ENCODE peak calls at places on chromosomes 2 and 18, in ten cellular contexts. C, S, Y, K, A, O, N, D, W and I are unnamed samples. For H3K27me3 and H3K36me3, the result is how much of the 10 kb centered on the place peaks cover.

GRCh38 chr2:207403950-207404349 is 125.8 kb upstream of the CREB1 start:
- DNase-seq in C (no peak), S (no peak), Y (no peak), K (no peak), A (no peak), O (no peak), N (no peak), D (no peak), W (no peak), I (no peak)

GRCh38 chr2:207768168-207768890 is 1.4 kb downstream of the FZD5 start:
- DNase-seq in C (peak), S (peak), Y (peak), K (peak), A (peak), O (peak), N (no peak), D (no peak), W (peak), I (no peak)

GRCh38 chr18:32918692-32919250 is 145.9 kb upstream of the KLHL14 start:
- DNase-seq in C (no peak), S (no peak), Y (no peak), K (no peak), A (no peak), O (no peak), N (no peak), D (no peak), W (no peak), I (no peak)

GRCh38 chr2:46382331-46383112 is 85.3 kb downstream of the EPAS1 start:
- DNase-seq in C (no peak), S (no peak), Y (no peak), K (no peak), A (no peak), O (no peak), N (no peak), D (no peak), W (no peak), I (no peak)

GRCh38 chr18:22658318-22658717 is 240.6 kb upstream of the CTAGE1 start:
- DNase-seq in C (no peak), S (no peak), Y (no peak), K (no peak), A (no peak), O (no peak), N (no peak), D (no peak), W (no peak), I (no peak)

GRCh38 chr2:66270247-66270646 is 164.7 kb upstream of the MEIS1 start:
- DNase-seq in C (peak), S (no peak), Y (no peak), K (no peak), A (no peak), O (no peak), N (no peak), D (no peak), W (no peak), I (peak)

GRCh38 chr2:74746480-74746879 is 87.4 kb upstream of the HK2 start:
- DNase-seq in C (no peak), S (no peak), Y (no peak), K (no peak), A (no peak), O (no peak), N (no peak), D (no peak), W (no peak), I (peak)

GRCh38 chr18:45687617-45688016 is 36.4 kb upstream of the SLC14A1 start:
- DNase-seq in C (no peak), S (no peak), Y (no peak), K (no peak), A (peak), O (no peak), N (no peak), D (no peak), W (no peak), I (no peak)

GRCh38 chr18:55413474-55413873 is 174.5 kb downstream of the TCF4 start:
- DNase-seq in C (peak), S (no peak), Y (no peak), K (no peak), A (peak), O (no peak), N (no peak), D (no peak), W (no peak), I (peak)

GRCh38 chr2:209960676-209961630 is 41.5 kb upstream of the RPE start:
- DNase-seq in C (peak), S (peak), Y (peak), K (peak), A (peak), O (no peak), N (peak), D (no peak), W (peak), I (peak)

GRCh38 chr2:134783912-134784311 is 54.5 kb upstream of the ACMSD start:
- DNase-seq in C (no peak), S (peak), Y (no peak), K (no peak), A (no peak), O (no peak), N (no peak), D (no peak), W (no peak), I (no peak)

GRCh38 chr18:63307555-63308200 is 11.9 kb downstream of the BCL2 start:
- DNase-seq in C (no peak), S (no peak), Y (no peak), K (no peak), A (peak), O (no peak), N (no peak), D (no peak), W (no peak), I (no peak)

GRCh38 chr2:67311536-67311935 is 85.6 kb upstream of the ETAA1 start:
- DNase-seq in C (peak), S (no peak), Y (no peak), K (no peak), A (peak), O (no peak), N (peak), D (no peak), W (no peak), I (peak)

GRCh38 chr2:140601342-140601741 is 1529.5 kb downstream of the LRP1B start:
- DNase-seq in C (no peak), S (no peak), Y (no peak), K (no peak), A (no peak), O (no peak), N (no peak), D (no peak), W (no peak), I (no peak)

GRCh38 chr2:96106991-96107882 is 9.1 kb downstream of the ADRA2B start:
- DNase-seq in C (no peak), S (no peak), Y (no peak), K (no peak), A (no peak), O (peak), N (no peak), D (no peak), W (no peak), I (no peak)

GRCh38 chr2:100976061-100976460 is 26.0 kb upstream of the RPL31 start:
- DNase-seq in C (no peak), S (no peak), Y (no peak), K (no peak), A (no peak), O (peak), N (no peak), D (no peak), W (no peak), I (no peak)

GRCh38 chr2:121356058-121356640 is 71.1 kb upstream of the TFCP2L1 start:
- DNase-seq in C (peak), S (peak), Y (peak), K (peak), A (peak), O (peak), N (peak), D (no peak), W (peak), I (peak)

GRCh38 chr2:198697218-198697617 is 760.5 kb downstream of the SATB2 start:
- DNase-seq in C (no peak), S (no peak), Y (no peak), K (no peak), A (no peak), O (no peak), N (no peak), D (no peak), W (peak), I (no peak)

GRCh38 chr18:6878881-6879280 is 149.4 kb downstream of the ARHGAP28 start:
- DNase-seq in C (no peak), S (no peak), Y (no peak), K (no peak), A (no peak), O (no peak), N (no peak), D (no peak), W (no peak), I (no peak)

GRCh38 chr2:85935170-85935745 is 46.5 kb upstream of the ST3GAL5 start:
- DNase-seq in C (no peak), S (peak), Y (no peak), K (no peak), A (no peak), O (no peak), N (no peak), D (no peak), W (no peak), I (no peak)

GRCh38 chr18:75074196-75075015 is 134.5 kb downstream of the PTGR3 start:
- DNase-seq in C (no peak), S (no peak), Y (no peak), K (no peak), A (no peak), O (peak), N (no peak), D (no peak), W (no peak), I (no peak)

GRCh38 chr2:28661589-28662001 is 90.0 kb upstream of the PPP1CB start:
- DNase-seq in C (peak), S (peak), Y (peak), K (peak), A (peak), O (peak), N (peak), D (no peak), W (peak), I (peak)

GRCh38 chr2:133054297-133054696 is 384.3 kb upstream of the LYPD1 start:
- DNase-seq in C (no peak), S (no peak), Y (no peak), K (no peak), A (peak), O (no peak), N (peak), D (no peak), W (no peak), I (no peak)

GRCh38 chr2:96931966-96932365 is 54.4 kb downstream of the FAM178B start:
- DNase-seq in C (no peak), S (no peak), Y (no peak), K (no peak), A (no peak), O (no peak), N (no peak), D (no peak), W (no peak), I (no peak)

DNA sequence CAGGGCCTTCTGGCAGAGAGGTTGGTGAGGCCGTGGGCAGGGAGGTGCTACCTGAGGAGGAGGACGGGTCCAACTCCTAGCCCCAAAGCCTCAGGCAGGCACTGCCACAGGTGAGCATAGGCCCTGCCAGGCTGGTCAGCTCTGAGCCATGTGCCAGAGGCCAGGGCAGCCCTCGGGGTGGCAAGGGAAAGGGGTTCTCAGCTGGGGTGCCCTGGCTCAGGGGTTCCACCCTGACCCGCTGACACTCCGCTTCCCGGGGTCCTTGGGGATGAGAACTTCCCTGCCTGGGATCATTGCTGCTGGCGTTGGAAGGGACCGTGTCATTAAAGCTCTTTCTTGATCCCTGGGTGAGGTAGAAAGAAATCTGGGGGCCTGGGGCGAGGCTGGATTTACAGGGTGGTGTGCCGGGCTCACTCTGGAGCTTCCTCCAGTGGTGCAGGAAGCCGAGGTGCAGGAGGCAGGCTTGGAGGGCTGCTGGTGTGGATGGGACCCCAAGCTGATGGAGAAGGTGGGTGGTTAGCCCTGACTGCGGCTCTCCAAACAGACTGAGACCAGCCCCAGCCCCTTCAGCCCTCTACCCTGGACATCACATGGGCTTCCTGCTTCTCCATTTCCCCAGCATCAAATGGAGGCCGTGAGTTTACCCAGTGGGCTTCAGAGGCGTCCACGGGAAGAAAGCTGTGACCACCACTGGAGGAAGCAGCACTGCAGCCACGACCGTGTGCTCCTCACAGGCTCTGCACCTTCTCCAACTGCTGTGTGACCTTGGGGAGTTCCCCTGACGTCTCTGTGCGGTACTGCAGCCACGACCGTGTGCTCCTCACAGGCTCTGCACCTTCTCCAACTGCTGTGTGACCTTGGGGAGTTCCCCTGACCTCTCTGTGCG is 295.2 kb downstream of the NDUFA10 start:
- DNase-seq in C (no peak), S (no peak), Y (no peak), K (no peak), A (no peak), O (peak), N (no peak), D (no peak), W (no peak), I (no peak)
- H3K27me3 ChIP-seq in C (under half), S (under half), Y (under half), K (under half), A (under half), O (under half), N (under half), D (under half), W (under half), I (under half)

GRCh38 chr18:2953935-2954641 is 58.9 kb downstream of the LPIN2 start:
- DNase-seq in C (no peak), S (no peak), Y (no peak), K (no peak), A (no peak), O (no peak), N (no peak), D (no peak), W (no peak), I (no peak)
- H3K36me3 ChIP-seq in C (under half), S (under half), Y (under half), K (under half), A (under half), O (under half), N (under half), D (under half), W (under half), I (under half)

GRCh38 chr18:460791-461190 is 39.7 kb downstream of the COLEC12 start:
- DNase-seq in C (no peak), S (no peak), Y (no peak), K (no peak), A (no peak), O (no peak), N (no peak), D (no peak), W (no peak), I (no peak)
- H3K27me3 ChIP-seq in C (half or more), S (under half), Y (under half), K (under half), A (under half), O (under half), N (under half), D (under half), W (under half), I (under half)

DNA sequence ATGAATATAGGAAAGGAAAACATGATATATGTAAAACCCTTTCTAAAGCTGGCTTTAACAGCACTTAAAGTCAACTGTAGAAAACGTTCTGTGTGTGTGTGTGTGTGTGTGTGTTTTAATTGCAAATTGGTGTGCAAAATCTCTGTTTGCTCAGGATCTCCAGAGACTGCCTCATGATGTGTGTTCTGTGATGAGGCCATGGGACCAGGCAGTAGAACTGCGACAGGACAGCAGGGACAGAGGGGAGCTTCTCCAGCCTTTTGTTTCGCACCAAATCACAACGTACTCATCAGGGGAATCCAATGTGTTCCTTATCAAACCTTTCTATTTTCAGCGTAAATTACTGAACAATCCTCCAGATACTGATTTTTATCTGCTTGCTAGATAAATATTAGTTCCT is 66.7 kb downstream of the NXPH2 start:
- DNase-seq in C (no peak), S (no peak), Y (no peak), K (no peak), A (no peak), O (no peak), N (no peak), D (no peak), W (peak), I (no peak)
- H3K36me3 ChIP-seq in C (under half), S (under half), Y (under half), K (under half), A (under half), O (under half), N (under half), D (under half), W (under half), I (under half)

GRCh38 chr2:72898263-72898906 is 11.2 kb downstream of the SPR start:
- DNase-seq in C (no peak), S (no peak), Y (no peak), K (no peak), A (no peak), O (no peak), N (no peak), D (no peak), W (no peak), I (no peak)

GRCh38 chr2:72896446-72896845 is 9.2 kb downstream of the SPR start:
- DNase-seq in C (no peak), S (no peak), Y (no peak), K (no peak), A (peak), O (no peak), N (no peak), D (no peak), W (no peak), I (peak)

GRCh38 chr2:72900191-72900825 is 13.1 kb downstream of the SPR start:
- DNase-seq in C (no peak), S (no peak), Y (no peak), K (no peak), A (no peak), O (no peak), N (no peak), D (no peak), W (no peak), I (no peak)

GRCh38 chr2:72897785-72898184 is 10.6 kb downstream of the SPR start:
- DNase-seq in C (no peak), S (no peak), Y (no peak), K (no peak), A (no peak), O (no peak), N (no peak), D (no peak), W (no peak), I (no peak)

DNA sequence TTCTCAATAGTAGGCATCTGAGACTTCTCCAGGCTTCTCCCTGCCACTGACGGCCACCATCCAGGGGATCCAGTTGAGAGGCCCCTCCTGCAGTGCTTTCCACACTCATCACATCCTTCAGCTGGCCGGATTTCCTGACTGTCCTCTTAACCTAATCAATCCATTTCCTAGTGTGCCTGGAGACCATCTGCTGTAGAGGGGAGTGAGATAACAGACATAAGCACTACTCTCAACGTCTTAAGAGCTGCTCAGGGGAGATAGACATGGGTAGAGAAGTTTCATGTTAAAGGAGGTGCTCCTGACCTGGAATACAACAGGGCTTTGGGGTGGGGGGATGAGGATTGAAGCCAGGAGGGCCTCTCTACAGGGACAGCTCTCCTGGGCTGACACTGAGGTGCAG is 14.2 kb downstream of the SPR start:
- DNase-seq in C (no peak), S (no peak), Y (no peak), K (no peak), A (no peak), O (no peak), N (no peak), D (no peak), W (no peak), I (no peak)
- H3K27me3 ChIP-seq in C (under half), S (under half), Y (under half), K (under half), A (half or more), O (under half), N (under half), D (under half), W (half or more), I (under half)

GRCh38 chr2:20673686-20674308 is 6.9 kb downstream of the GDF7 start:
- DNase-seq in C (no peak), S (no peak), Y (no peak), K (no peak), A (no peak), O (no peak), N (no peak), D (no peak), W (no peak), I (no peak)
- H3K36me3 ChIP-seq in C (under half), S (under half), Y (under half), K (under half), A (under half), O (under half), N (under half), D (under half), W (under half), I (under half)

GRCh38 chr18:8814206-8814605 is 108.8 kb downstream of the MTCL1 start:
- DNase-seq in C (no peak), S (no peak), Y (no peak), K (no peak), A (peak), O (no peak), N (peak), D (no peak), W (no peak), I (no peak)

GRCh38 chr18:8811115-8811514 is 105.8 kb downstream of the MTCL1 start:
- DNase-seq in C (no peak), S (no peak), Y (no peak), K (no peak), A (no peak), O (no peak), N (no peak), D (no peak), W (no peak), I (peak)

GRCh38 chr18:8812631-8813030 is 107.3 kb downstream of the MTCL1 start:
- DNase-seq in C (peak), S (no peak), Y (no peak), K (no peak), A (peak), O (no peak), N (no peak), D (no peak), W (no peak), I (no peak)

GRCh38 chr18:8816233-8816632 is 110.9 kb downstream of the MTCL1 start:
- DNase-seq in C (no peak), S (no peak), Y (no peak), K (no peak), A (no peak), O (no peak), N (peak), D (no peak), W (no peak), I (no peak)

GRCh38 chr18:8813621-8814020 is 108.3 kb downstream of the MTCL1 start:
- DNase-seq in C (no peak), S (no peak), Y (no peak), K (no peak), A (peak), O (no peak), N (no peak), D (no peak), W (no peak), I (no peak)
- H3K27me3 ChIP-seq in C (under half), S (under half), Y (under half), K (under half), A (under half), O (under half), N (under half), D (under half), W (under half), I (under half)

GRCh38 chr2:232411901-232412629 is 5.4 kb downstream of the ALPG start:
- DNase-seq in C (no peak), S (no peak), Y (no peak), K (no peak), A (no peak), O (no peak), N (no peak), D (no peak), W (no peak), I (no peak)

GRCh38 chr2:232402518-232402917 is 4.1 kb upstream of the ALPG start:
- DNase-seq in C (no peak), S (no peak), Y (no peak), K (no peak), A (no peak), O (no peak), N (no peak), D (no peak), W (no peak), I (no peak)

GRCh38 chr2:232405943-232406510 is 617 bp upstream of the ALPG start:
- DNase-seq in C (no peak), S (no peak), Y (no peak), K (peak), A (no peak), O (peak), N (no peak), D (no peak), W (no peak), I (no peak)

GRCh38 chr2:232410238-232410900 is 3.7 kb downstream of the ALPG start:
- DNase-seq in C (no peak), S (no peak), Y (no peak), K (no peak), A (no peak), O (no peak), N (no peak), D (no peak), W (no peak), I (no peak)

GRCh38 chr2:232406556-232407310 is at the start of gene ALPG:
- DNase-seq in C (no peak), S (no peak), Y (no peak), K (peak), A (no peak), O (peak), N (no peak), D (no peak), W (no peak), I (no peak)
- H3K36me3 ChIP-seq in C (under half), S (under half), Y (under half), K (under half), A (under half), O (under half), N (under half), D (under half), W (under half), I (under half)